ENCODE peak calls at places on chromosomes 12 and 14, in seven cellular contexts. W is H1, E is stomach, N is GM12878, C is SK-N-SH, T is transverse colon, J is K562. D is an unnamed sample.

GRCh38 chr12:100826323-100826722 is 31.7 kb downstream of the ANO4 start:
- DNase-seq in T (peak), N (no peak), J (peak), W (no peak), E (peak), C (no peak), D (peak)

GRCh38 chr12:111211910-111212757 is 156.8 kb downstream of the PHETA1 start:
- DNase-seq in J (peak), C (no peak), W (no peak), N (no peak), T (no peak), E (no peak), D (no peak)

GRCh38 chr12:124747426-124748161 is 116.1 kb downstream of the SCARB1 start:
- DNase-seq in C (no peak), W (no peak), N (peak), T (peak), J (no peak), E (no peak), D (no peak)

GRCh38 chr12:20865873-20866272 is 55.4 kb downstream of the SLCO1B3 start:
- DNase-seq in E (no peak), J (no peak), T (no peak), N (no peak), W (no peak), C (no peak), D (no peak)

GRCh38 chr12:95177201-95177768 is 40.0 kb downstream of the FGD6 start:
- DNase-seq in W (no peak), T (no peak), C (no peak), E (no peak), N (no peak), J (no peak), D (no peak)

GRCh38 chr12:69274861-69275260 is 35.5 kb downstream of the CPSF6 start:
- DNase-seq in J (no peak), W (no peak), C (no peak), E (no peak), N (no peak), T (no peak), D (no peak)

GRCh38 chr14:28896337-28896736 is 129.8 kb downstream of the FOXG1 start:
- DNase-seq in W (no peak), C (no peak), T (no peak), J (no peak), N (no peak), E (no peak), D (no peak)

GRCh38 chr14:77222546-77223225 is 41.1 kb downstream of the TMEM63C start:
- DNase-seq in W (peak), C (no peak), E (no peak), N (no peak), J (no peak), T (no peak), D (no peak)

GRCh38 chr14:38211258-38211735 is 3.6 kb downstream of the SSTR1 start:
- DNase-seq in E (no peak), C (no peak), W (no peak), N (no peak), T (no peak), J (no peak), D (no peak)

GRCh38 chr12:77685112-77685511 is 145.6 kb upstream of the NAV3 start:
- DNase-seq in W (no peak), N (peak), J (no peak), C (peak), E (peak), T (peak), D (peak)

GRCh38 chr12:12611512-12612306 is at the start of gene CREBL2:
- DNase-seq in W (peak), E (peak), T (peak), J (peak), C (peak), N (peak), D (peak)

GRCh38 chr12:91327889-91328288 is 145.3 kb upstream of the DCN start:
- DNase-seq in N (no peak), E (no peak), W (no peak), J (no peak), C (no peak), T (no peak), D (no peak)

GRCh38 chr14:90091393-90091792 is 29.6 kb downstream of the KCNK13 start:
- DNase-seq in N (no peak), E (no peak), T (no peak), C (peak), J (no peak), W (no peak), D (no peak)

GRCh38 chr12:123450636-123451035 is 7.3 kb upstream of the SNRNP35 start:
- DNase-seq in J (no peak), T (no peak), W (no peak), N (no peak), C (no peak), E (no peak), D (no peak)

GRCh38 chr12:113396828-113397496 is 6.7 kb downstream of the SDS start:
- DNase-seq in E (no peak), N (no peak), C (peak), W (no peak), T (no peak), J (no peak), D (no peak)

GRCh38 chr12:131620520-131620919 is 90.4 kb upstream of the SFSWAP start:
- DNase-seq in J (peak), T (no peak), E (no peak), C (peak), N (no peak), W (no peak), D (no peak)

GRCh38 chr14:92573761-92574498 is 60.3 kb downstream of the RIN3 start:
- DNase-seq in T (no peak), N (no peak), J (no peak), C (no peak), E (no peak), W (no peak), D (no peak)

GRCh38 chr14:95097385-95097784 is 59.9 kb downstream of the DICER1 start:
- DNase-seq in T (no peak), N (no peak), C (no peak), J (no peak), W (no peak), E (no peak), D (no peak)

GRCh38 chr12:102513739-102514138 is 33.4 kb upstream of the IGF1 start:
- DNase-seq in W (no peak), T (no peak), C (no peak), J (no peak), N (no peak), E (no peak), D (no peak)

GRCh38 chr14:86501611-86502010 is 971.7 kb downstream of the FLRT2 start:
- DNase-seq in N (no peak), W (no peak), J (no peak), E (no peak), C (no peak), T (no peak), D (no peak)

GRCh38 chr14:48936352-48936751 is 649.8 kb downstream of the RPS29 start:
- DNase-seq in T (no peak), C (peak), J (no peak), E (no peak), W (no peak), N (no peak), D (no peak)

GRCh38 chr12:108305520-108305919 is 33.6 kb downstream of the CMKLR1 start:
- DNase-seq in E (peak), W (no peak), C (peak), J (no peak), T (peak), N (no peak), D (peak)

GRCh38 chr14:52950410-52950897 is 396 bp downstream of the FERMT2 start:
- DNase-seq in J (peak), W (no peak), E (peak), T (peak), N (no peak), C (peak), D (peak)

GRCh38 chr14:48536318-48536717 is 860.9 kb upstream of the MDGA2 start:
- DNase-seq in T (no peak), E (no peak), W (peak), N (no peak), J (no peak), C (peak), D (no peak)

GRCh38 chr14:99129998-99130397 is 142.0 kb downstream of the BCL11B start:
- DNase-seq in T (no peak), E (no peak), C (no peak), W (no peak), J (no peak), N (no peak), D (peak)

GRCh38 chr12:2084553-2085296 is 31.9 kb downstream of the CACNA1C start:
- DNase-seq in C (no peak), W (no peak), E (no peak), T (no peak), J (no peak), N (no peak), D (no peak)
- TF ChIP-seq POLR2AphosphoS5 in C (no peak), W (no peak), E (peak), T (no peak), J (no peak), N (no peak), D (no peak)

GRCh38 chr14:65156568-65157366 is 54.5 kb upstream of the MAX start:
- DNase-seq in N (peak), W (no peak), C (no peak), E (no peak), J (no peak), T (peak), D (no peak)
- H3K27ac ChIP-seq in N (peak), W (no peak), C (no peak), E (peak), J (no peak), T (peak), D (peak)

GRCh38 chr12:6277982-6278438 is 32.5 kb upstream of the PLEKHG6 start:
- DNase-seq in E (peak), C (no peak), T (peak), J (no peak), W (no peak), N (no peak), D (peak)

GRCh38 chr12:6279256-6279628 is 31.2 kb upstream of the PLEKHG6 start:
- DNase-seq in W (no peak), J (peak), N (no peak), T (no peak), E (no peak), C (no peak), D (no peak)

GRCh38 chr12:6280053-6280469 is 30.4 kb upstream of the PLEKHG6 start:
- DNase-seq in C (no peak), N (no peak), E (peak), W (no peak), J (no peak), T (peak), D (no peak)

GRCh38 chr12:6279631-6280030 is 30.9 kb upstream of the PLEKHG6 start:
- DNase-seq in E (no peak), W (no peak), N (no peak), T (no peak), J (no peak), C (no peak), D (no peak)

DNA sequence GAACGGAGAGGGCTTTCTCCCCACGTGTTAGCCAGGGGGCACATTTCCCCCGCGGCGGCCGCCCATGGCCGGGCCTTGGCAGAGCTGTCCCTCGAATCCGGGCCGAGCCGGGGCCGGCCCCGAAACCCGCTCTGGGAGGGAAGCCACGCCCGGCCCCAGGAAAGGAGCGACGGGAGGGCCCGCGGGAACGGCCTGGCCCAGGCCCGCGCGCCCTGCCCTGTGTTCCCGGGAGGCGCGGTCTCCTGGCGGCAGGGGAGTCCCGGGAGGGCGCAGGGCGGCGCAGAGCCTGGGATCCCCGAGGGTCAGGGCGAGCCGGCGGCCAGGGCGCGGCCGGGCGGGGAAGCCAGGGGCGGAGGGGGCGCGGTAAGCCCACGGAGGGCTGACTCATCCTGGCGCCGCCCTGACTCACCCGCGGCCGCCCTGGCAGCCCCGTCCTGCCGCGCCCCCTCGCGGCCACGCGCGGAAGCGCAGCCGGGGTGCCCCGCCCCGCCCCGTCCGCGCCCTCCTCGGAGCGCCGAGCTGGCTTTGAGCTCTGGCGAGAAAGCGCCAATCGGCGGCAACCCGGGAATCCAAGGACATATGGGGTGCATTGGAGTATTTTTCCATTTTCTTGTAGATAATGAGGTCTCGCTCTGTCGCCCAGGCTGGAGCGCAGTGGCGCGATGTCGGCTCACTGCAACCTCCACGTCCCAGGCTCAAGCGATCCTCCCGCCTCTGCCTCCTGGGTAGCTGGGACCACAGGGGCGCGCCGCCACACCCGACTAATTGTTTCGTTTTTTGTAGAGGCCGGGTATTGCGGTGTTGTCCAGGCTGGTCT is 31.8 kb upstream of the PLEKHG6 start:
- DNase-seq in T (peak), N (no peak), J (peak), C (peak), E (peak), W (peak), D (peak)
- TF ChIP-seq POLR2AphosphoS5 in T (no peak), N (no peak), J (no peak), C (peak), E (peak), W (no peak), D (no peak)

GRCh38 chr12:49231881-49232650 is 32.8 kb upstream of the TUBA1C start:
- DNase-seq in C (no peak), E (no peak), J (no peak), N (no peak), T (no peak), W (no peak), D (no peak)
- H3K27ac ChIP-seq in C (peak), E (no peak), J (peak), N (no peak), T (peak), W (no peak), D (no peak)

GRCh38 chr14:21047378-21047781 is 5.2 kb downstream of the RNASE7 start:
- DNase-seq in C (no peak), E (no peak), J (no peak), W (no peak), N (no peak), T (no peak), D (no peak)
- TF ChIP-seq POLR2AphosphoS5 in C (no peak), E (no peak), J (no peak), W (no peak), N (no peak), T (no peak), D (no peak)

DNA sequence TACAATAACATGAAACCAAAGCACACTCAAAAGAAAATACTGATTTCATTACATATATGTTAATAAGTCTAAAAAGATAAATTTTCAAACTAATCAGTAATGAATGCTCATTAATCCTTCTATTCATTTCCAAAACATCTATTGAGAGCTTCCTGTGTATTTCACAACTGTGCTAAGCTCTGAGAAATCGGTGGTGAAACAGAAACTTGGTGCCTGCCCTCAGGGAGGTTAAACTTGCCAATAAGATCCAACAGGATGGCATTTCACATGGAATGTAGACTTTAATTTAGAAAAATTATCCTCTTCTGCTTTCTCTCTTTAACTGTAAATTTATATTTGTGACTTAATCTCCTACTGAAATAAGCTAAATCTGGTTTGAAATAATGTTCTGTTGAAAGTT is 70.9 kb upstream of the SLC38A4 start:
- DNase-seq in W (no peak), T (no peak), N (no peak), E (no peak), J (no peak), C (no peak), D (no peak)
- H3K27ac ChIP-seq in W (no peak), T (no peak), N (no peak), E (no peak), J (no peak), C (no peak), D (no peak)

DNA sequence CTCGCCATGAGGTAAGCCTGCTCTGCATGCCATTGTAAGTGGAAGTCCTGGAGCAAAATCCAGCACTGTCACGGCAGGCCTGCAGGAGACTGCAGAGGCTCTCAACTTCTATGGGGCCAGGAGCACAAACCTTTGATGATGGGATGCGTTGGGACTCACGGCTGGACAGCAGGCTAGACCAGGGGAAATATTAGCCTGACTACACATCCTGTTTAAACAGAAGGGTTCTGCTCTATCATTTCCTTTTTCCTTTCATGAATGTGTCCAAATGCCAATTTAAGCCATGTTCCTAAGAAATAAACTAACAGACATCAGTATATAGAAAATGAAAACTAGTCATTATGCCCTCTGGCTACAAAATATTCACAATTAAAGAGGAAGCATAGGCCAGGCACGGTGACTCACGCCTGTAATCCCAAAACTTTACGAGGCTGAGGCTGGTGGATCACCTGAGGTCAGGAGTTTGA is 33.9 kb upstream of the RASSF8 start:
- DNase-seq in N (no peak), W (no peak), T (no peak), C (no peak), J (no peak), E (no peak), D (no peak)
- TF ChIP-seq POLR2AphosphoS5 in N (no peak), W (no peak), T (no peak), C (no peak), J (no peak), E (no peak), D (no peak)

D was measured in breast epithelium.